ENCODE peak calls at places on chromosomes 11 and 22, in five cellular contexts. P is HepG2, H is H1, W is HCT116, Z is K562. Q is an unnamed sample.

GRCh38 chr11:116610190-116610589 is 162.6 kb downstream of the BUD13 start:
- DNase-seq in P (no peak), Z (no peak), W (no peak), H (no peak), Q (no peak)

GRCh38 chr22:37740455-37741311 is 43.8 kb downstream of the TRIOBP start:
- DNase-seq in H (no peak), P (no peak), Z (no peak), W (no peak), Q (no peak)

GRCh38 chr11:15819679-15820286 is 536.6 kb downstream of the SOX6 start:
- DNase-seq in P (peak; percentile 46), H (peak; percentile 86), W (peak; percentile 29), Z (peak; percentile 59), Q (peak; percentile 28)

GRCh38 chr22:31532060-31532459 is 35.7 kb downstream of the SFI1 start:
- DNase-seq in W (no peak), Z (no peak), P (no peak), H (no peak), Q (no peak)

GRCh38 chr11:115083129-115083823 is 404.9 kb downstream of the NXPE2 start:
- DNase-seq in Z (no peak), H (no peak), P (no peak), W (no peak), Q (peak; percentile 19)

GRCh38 chr11:44007746-44008501 is 39.9 kb upstream of the ACCSL start:
- DNase-seq in W (no peak), P (no peak), H (peak; percentile 32), Z (no peak), Q (peak; percentile 26)

GRCh38 chr11:67174311-67174710 is 55.2 kb downstream of the KDM2A start:
- DNase-seq in H (no peak), W (no peak), P (no peak), Z (no peak), Q (no peak)

GRCh38 chr22:28711820-28712777 is 29.5 kb downstream of the CHEK2 start:
- DNase-seq in W (no peak), P (peak; percentile 97), H (no peak), Z (no peak), Q (no peak)

GRCh38 chr11:86814775-86815174 is 14.4 kb downstream of the PRSS23 start:
- DNase-seq in W (no peak), P (no peak), Z (no peak), H (no peak), Q (no peak)

GRCh38 chr11:86449993-86450629 is 75.4 kb downstream of the CCDC81 start:
- DNase-seq in Z (no peak), H (no peak), P (no peak), W (no peak), Q (no peak)

GRCh38 chr11:87137711-87138110 is 100.0 kb downstream of the TMEM135 start:
- DNase-seq in P (no peak), H (no peak), W (no peak), Z (no peak), Q (no peak)

GRCh38 chr11:31236052-31236652 is 133.4 kb downstream of the DCDC1 start:
- DNase-seq in Z (no peak), H (no peak), W (peak; percentile 8), P (no peak), Q (no peak)

GRCh38 chr11:45237666-45238348 is 48.3 kb downstream of the SYT13 start:
- DNase-seq in H (no peak), W (no peak), P (no peak), Z (no peak), Q (no peak)

GRCh38 chr11:117618273-117618672 is 178.7 kb downstream of the DSCAML1 start:
- DNase-seq in W (no peak), Z (no peak), P (no peak), H (no peak), Q (no peak)

GRCh38 chr11:44774131-44774530 is 47.4 kb downstream of the TSPAN18 start:
- DNase-seq in Z (no peak), W (no peak), P (no peak), H (peak; percentile 51), Q (no peak)

DNA sequence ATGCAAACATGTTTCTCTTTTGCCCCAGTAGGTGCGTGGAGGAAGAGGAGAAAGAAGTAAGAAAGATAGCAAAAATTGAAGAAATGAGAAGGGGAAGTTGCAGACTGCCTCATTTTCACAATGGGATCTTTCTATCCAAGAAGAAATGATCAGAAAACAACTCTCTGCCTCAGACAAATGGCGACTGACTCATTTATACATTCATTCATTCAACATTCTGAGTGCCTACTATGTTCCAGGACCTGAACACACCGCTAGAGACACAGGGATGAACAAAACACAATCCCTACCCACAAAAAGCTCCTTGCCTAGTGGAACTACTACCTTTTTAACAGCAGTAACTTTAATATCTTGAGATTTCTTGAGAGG is 334 bp downstream of the HPS5 start:
- DNase-seq in W (no peak), P (no peak), H (no peak), Z (no peak), Q (no peak)
- TF ChIP-seq JUND in W (no peak), P (no peak), H (no peak), Z (no peak), Q (no peak)

DNA sequence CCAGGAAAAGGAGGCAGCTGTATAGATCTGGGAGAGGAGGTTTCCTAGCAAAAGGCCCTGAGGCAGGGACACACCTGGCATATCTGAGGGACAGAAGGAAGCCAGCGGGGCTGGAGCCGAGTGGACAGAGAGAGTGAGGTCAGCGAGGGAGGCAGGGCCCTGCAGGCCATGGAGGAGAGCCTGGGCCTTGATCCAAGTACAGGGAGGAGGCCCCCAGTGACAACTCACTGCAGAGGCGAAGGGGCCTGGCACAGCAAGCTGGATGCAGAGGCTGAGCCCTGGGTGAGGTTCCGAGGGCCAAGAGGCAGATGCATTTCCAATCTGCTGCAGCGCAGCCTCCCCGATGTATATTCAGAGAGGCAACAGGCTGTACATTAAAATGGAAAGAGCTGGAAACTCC is 10.5 kb upstream of the CBX6 start:
- DNase-seq in Z (no peak), H (no peak), P (no peak), W (no peak), Q (no peak)
- TF ChIP-seq JUND in Z (no peak), H (no peak), P (no peak), W (no peak), Q (no peak)

GRCh38 chr11:34331329-34331728 is 26.5 kb downstream of the ABTB2 start:
- DNase-seq in H (no peak), P (no peak), W (no peak), Z (no peak), Q (peak; percentile 34)
- TF ChIP-seq JUND in H (no peak), P (no peak), W (no peak), Z (no peak), Q (no peak)

GRCh38 chr22:40194656-40195055 is 16.9 kb downstream of the TNRC6B start:
- DNase-seq in H (no peak), Z (no peak), W (no peak), P (no peak), Q (peak; percentile 55)

GRCh38 chr22:40199223-40199622 is 21.5 kb downstream of the TNRC6B start:
- DNase-seq in W (no peak), P (no peak), Z (no peak), H (no peak), Q (no peak)

GRCh38 chr22:40199852-40200251 is 22.1 kb downstream of the TNRC6B start:
- DNase-seq in Z (no peak), H (no peak), P (no peak), W (no peak), Q (no peak)

GRCh38 chr22:40193429-40194421 is 16.0 kb downstream of the TNRC6B start:
- DNase-seq in H (peak; percentile 63), P (no peak), Z (no peak), W (no peak), Q (no peak)

DNA sequence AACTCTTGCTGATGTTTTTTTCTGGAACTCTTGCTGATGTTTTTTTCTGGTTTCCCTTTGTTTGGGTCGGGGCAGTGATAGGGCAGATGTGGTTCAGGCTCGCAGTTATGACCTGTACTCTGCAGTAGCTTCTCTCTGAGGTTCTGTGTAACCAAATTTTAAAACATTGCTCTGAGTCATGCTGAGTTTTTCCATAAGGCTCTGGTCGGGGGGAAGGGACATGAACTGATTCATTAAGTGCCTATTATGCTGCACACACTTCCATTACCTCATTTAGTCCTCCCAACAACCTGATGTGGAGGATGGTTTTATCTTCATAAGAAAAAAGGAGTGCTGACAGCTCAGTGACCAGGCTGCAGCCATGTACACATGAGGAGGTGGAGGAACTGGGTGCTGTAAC is 18.9 kb downstream of the TNRC6B start:
- DNase-seq in Z (no peak), W (no peak), P (no peak), H (no peak), Q (no peak)
- TF ChIP-seq JUND in Z (no peak), W (no peak), P (no peak), H (no peak), Q (no peak)

DNA sequence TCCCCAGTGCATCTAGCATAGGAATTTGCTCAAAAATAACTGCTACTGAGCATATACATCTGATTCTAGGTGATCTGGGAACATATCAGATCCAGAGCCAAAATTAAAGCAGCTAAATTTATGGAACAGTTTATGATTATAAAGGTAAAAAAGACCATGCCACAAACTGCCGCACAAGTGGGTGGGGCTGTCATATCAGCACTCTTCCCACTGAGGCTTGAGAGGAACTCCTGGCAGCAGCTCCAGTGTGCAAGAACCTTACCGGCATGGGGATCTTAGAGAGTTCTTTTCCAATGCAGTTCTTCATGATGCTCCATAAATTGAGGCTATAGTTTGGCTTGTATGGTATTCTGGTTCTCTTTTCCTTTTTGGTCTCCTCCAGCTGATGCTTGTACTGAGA is 15.3 kb downstream of the OSBP start:
- DNase-seq in P (no peak), Z (no peak), W (no peak), H (no peak), Q (no peak)
- TF ChIP-seq JUND in P (no peak), Z (no peak), W (no peak), H (no peak), Q (no peak)

GRCh38 chr11:126029237-126029636 is 33.4 kb downstream of the CDON start:
- DNase-seq in Z (no peak), H (no peak), W (no peak), P (no peak), Q (no peak)
- TF ChIP-seq JUND in Z (no peak), H (no peak), W (no peak), P (no peak), Q (no peak)

DNA sequence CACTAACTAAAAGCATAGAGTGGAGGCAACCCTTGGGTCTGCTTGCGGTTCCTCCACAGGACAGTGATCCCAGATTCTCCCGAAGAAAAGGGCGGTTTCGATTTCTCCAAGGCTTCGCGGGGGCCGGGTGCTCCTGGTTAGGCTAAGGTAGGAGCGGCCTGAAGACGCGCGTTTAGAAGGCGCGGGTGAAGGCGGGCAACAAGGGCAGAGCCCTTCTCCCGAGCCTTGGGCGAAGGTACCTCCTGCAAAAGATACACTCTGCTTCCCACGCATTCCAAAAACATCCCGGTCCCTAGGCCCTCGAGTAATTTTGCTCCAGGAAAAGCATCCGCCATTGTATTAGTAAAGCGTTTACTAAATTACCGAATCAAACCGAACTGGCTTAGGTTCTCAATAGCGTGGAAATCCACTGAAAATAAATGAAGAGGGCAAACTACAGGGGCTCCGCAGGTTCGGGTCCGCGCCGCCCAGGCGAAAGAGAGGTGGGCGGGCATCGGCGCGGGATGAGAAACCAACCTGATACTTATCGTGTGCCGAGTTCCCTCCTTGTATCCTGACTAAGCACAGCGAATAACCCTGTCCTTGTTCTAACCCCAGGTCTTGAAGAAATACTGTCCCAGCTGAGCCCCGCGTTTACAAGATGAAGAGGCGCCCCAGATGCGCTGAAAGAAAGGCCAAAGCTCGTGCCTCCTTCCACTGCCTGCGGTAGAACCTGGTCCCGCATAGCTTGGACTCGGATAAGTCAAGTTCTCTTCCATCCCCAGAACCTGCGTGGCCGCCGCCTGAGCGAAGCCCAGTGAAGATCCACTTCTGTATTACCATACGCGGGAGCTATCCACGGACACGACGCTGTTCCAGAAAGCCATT is 1.9 kb downstream of the WT1 start:
- DNase-seq in W (no peak), H (peak; percentile 50), P (no peak), Z (peak; percentile 68), Q (no peak)
- TF ChIP-seq JUND in W (no peak), H (no peak), P (no peak), Z (no peak), Q (no peak)